ENCODE peak calls at places on chromosome 4, in five cellular contexts. U is IMR-90, J is mesenchymal stem cell, E is mesendoderm, T is H1. X is an unnamed sample.

GRCh38 chr4:30396772-30397475 is 323.2 kb upstream of the PCDH7 start:
- DNase-seq in E (peak; percentile 8), T (no peak), U (peak; percentile 6), J (peak; percentile 22), X (peak; percentile 3)

GRCh38 chr4:140071806-140072205 is 82.2 kb downstream of the MAML3 start:
- DNase-seq in J (no peak), E (no peak), U (peak; percentile 91), T (no peak), X (no peak)

GRCh38 chr4:112817933-112818921 is 181.3 kb downstream of the LARP7 start:
- DNase-seq in J (peak; percentile 98), E (peak; percentile 98), T (peak; percentile 81), U (peak; percentile 81), X (peak; percentile 40)

GRCh38 chr4:76571274-76571673 is 136.2 kb downstream of the SHROOM3 start:
- DNase-seq in J (no peak), E (no peak), T (no peak), U (no peak), X (no peak)

GRCh38 chr4:113822555-113823290 is 61.2 kb upstream of the CAMK2D start:
- DNase-seq in E (no peak), U (no peak), J (peak; percentile 30), T (no peak), X (no peak)

GRCh38 chr4:157754410-157754809 is 418.4 kb downstream of the GASK1B start:
- DNase-seq in E (no peak), T (no peak), J (no peak), U (no peak), X (no peak)

GRCh38 chr4:24322986-24323385 is 261.4 kb downstream of the DHX15 start:
- DNase-seq in E (peak; percentile 18), J (no peak), T (no peak), U (no peak), X (no peak)

GRCh38 chr4:2252530-2252924 is 9.4 kb downstream of the MXD4 start:
- DNase-seq in T (no peak), E (no peak), U (no peak), J (no peak), X (no peak)

GRCh38 chr4:95158626-95159025 is 390.1 kb downstream of the UNC5C start:
- DNase-seq in U (no peak), T (no peak), J (no peak), E (no peak), X (no peak)

GRCh38 chr4:75736862-75737261 is 12.5 kb downstream of the USO1 start:
- DNase-seq in U (peak; percentile 20), J (no peak), E (no peak), T (no peak), X (no peak)

GRCh38 chr4:14308229-14308651 is 680.7 kb upstream of the BOD1L1 start:
- DNase-seq in U (no peak), E (no peak), T (no peak), J (no peak), X (no peak)

GRCh38 chr4:186687263-186687662 is 36.4 kb downstream of the FAT1 start:
- DNase-seq in U (no peak), E (no peak), T (no peak), J (no peak), X (no peak)

GRCh38 chr4:38281416-38282071 is 321.3 kb downstream of the PTTG2 start:
- DNase-seq in U (peak; percentile 14), J (peak; percentile 24), T (no peak), E (no peak), X (no peak)

GRCh38 chr4:14928035-14928434 is 74.2 kb upstream of the CPEB2 start:
- DNase-seq in U (no peak), J (no peak), T (no peak), E (no peak), X (no peak)

GRCh38 chr4:26152051-26152450 is 168.8 kb upstream of the RBPJ start:
- DNase-seq in T (no peak), U (no peak), E (no peak), J (no peak), X (no peak)

GRCh38 chr4:170391066-170391754 is 301.5 kb upstream of the AADAT start:
- DNase-seq in U (peak; percentile 65), E (peak; percentile 4), T (no peak), J (peak; percentile 94), X (no peak)

GRCh38 chr4:163527172-163527571 is 32.7 kb downstream of the TMA16 start:
- DNase-seq in J (no peak), U (no peak), T (no peak), E (no peak), X (no peak)

GRCh38 chr4:151692443-151692782 is 68.4 kb downstream of the GATB start:
- DNase-seq in U (no peak), T (no peak), J (no peak), E (no peak), X (no peak)

GRCh38 chr4:165874799-165875371 is 1.8 kb downstream of the TLL1 start:
- DNase-seq in T (peak; percentile 78), J (peak; percentile 13), U (no peak), E (peak; percentile 62), X (peak; percentile 41)

GRCh38 chr4:4488405-4489404 is 53.1 kb downstream of the STX18 start:
- DNase-seq in U (peak; percentile 83), E (peak; percentile 80), T (peak; percentile 74), J (peak; percentile 80), X (peak; percentile 57)

GRCh38 chr4:106806158-106806797 is 229.8 kb downstream of the DKK2 start:
- DNase-seq in T (no peak), E (no peak), J (peak; percentile 12), U (no peak), X (no peak)

GRCh38 chr4:176489001-176489400 is 169.2 kb downstream of the SPCS3 start:
- DNase-seq in J (no peak), U (no peak), T (no peak), E (no peak), X (no peak)

GRCh38 chr4:156476359-156476758 is 495.2 kb downstream of the PDGFC start:
- DNase-seq in E (peak; percentile 12), J (peak; percentile 97), U (peak; percentile 98), T (no peak), X (no peak)

GRCh38 chr4:170339522-170339921 is 249.8 kb upstream of the AADAT start:
- DNase-seq in J (no peak), U (no peak), E (no peak), T (no peak), X (no peak)

GRCh38 chr4:69054578-69055200 is 41.6 kb upstream of the UGT2B7 start:
- DNase-seq in J (peak; percentile 88), U (peak; percentile 87), E (no peak), T (no peak), X (no peak)

GRCh38 chr4:89056292-89056952 is 563 bp downstream of the FAM13A start:
- DNase-seq in T (no peak), E (no peak), J (no peak), U (no peak), X (peak; percentile 6)
- H3K4me3 ChIP-seq in T (peak overlapping the region; percentile 69), E (peak overlapping the region; percentile 2), J (no peak overlapping the region), U (peak overlapping the region; percentile 52), X (peak overlapping the region; percentile 53)

GRCh38 chr4:3470244-3471097 is 7.4 kb downstream of the DOK7 start:
- DNase-seq in E (no peak), T (no peak), U (peak; percentile 60), J (no peak), X (no peak)
- H2BK15ac ChIP-seq in E (no peak overlapping the region), T (no peak overlapping the region), U (no peak overlapping the region), J (no peak overlapping the region), X (no peak overlapping the region)

GRCh38 chr4:168877407-168877778 is 132.7 kb downstream of the CBR4 start:
- DNase-seq in U (no peak), J (no peak), E (no peak), T (no peak), X (no peak)

GRCh38 chr4:168876106-168876505 is 133.9 kb downstream of the CBR4 start:
- DNase-seq in J (no peak), U (no peak), E (no peak), T (no peak), X (no peak)

GRCh38 chr4:168880087-168880675 is 129.9 kb downstream of the CBR4 start:
- DNase-seq in J (peak; percentile 56), U (peak; percentile 56), E (no peak), T (no peak), X (no peak)

GRCh38 chr4:168879178-168879577 is 130.9 kb downstream of the CBR4 start:
- DNase-seq in T (no peak), U (no peak), J (no peak), E (no peak), X (no peak)

GRCh38 chr4:168877779-168878491 is 132.1 kb downstream of the CBR4 start:
- DNase-seq in U (no peak), T (peak; percentile 75), J (no peak), E (peak; percentile 60), X (peak; percentile 29)
- H3K18ac ChIP-seq in U (peak overlapping the region; percentile 24), T (no peak overlapping the region), J (peak overlapping the region; percentile 91), E (peak overlapping the region; percentile 29), X (peak overlapping the region; percentile 86)

DNA sequence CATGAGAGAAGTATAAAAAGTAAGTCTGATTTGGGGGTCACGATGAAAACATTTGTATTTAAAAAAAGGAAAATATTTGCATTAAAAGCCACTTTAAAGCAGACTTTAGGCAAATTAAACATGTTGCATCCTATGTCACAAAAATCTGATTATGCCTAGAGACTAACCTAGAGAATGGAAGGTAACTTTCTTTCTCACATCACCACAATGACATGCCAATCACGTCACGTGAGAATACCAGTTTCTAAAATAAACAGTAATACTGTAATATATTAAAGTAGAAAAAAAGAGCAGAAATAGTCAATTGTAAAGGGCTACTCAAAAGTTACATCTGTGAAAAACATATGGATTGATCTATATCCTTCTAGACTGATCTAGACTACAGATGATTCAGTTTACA is 3.3 kb downstream of the CHIC2 start:
- DNase-seq in E (no peak), U (no peak), J (no peak), T (no peak), X (no peak)
- H3K4me3 ChIP-seq in E (no peak overlapping the region), U (no peak overlapping the region), J (no peak overlapping the region), T (peak overlapping the region; percentile 30), X (no peak overlapping the region)